ENCODE peak calls at places on chromosome 10, in eight cellular contexts. One of them, this sample, is unnamed.
A peak's percentile ranks its signal among the peaks of the same experiment; 100 is the strongest.

GRCh38 chr10:133608855-133609254 is 17.7 kb downstream of the FRG2B start:
- DNase-seq in aorta: no peak
- DNase-seq in GM23248: peak; percentile 59
- DNase-seq in testis: no peak
- DNase-seq in A549: peak; percentile 25
- DNase-seq in tibial artery: no peak
- DNase-seq in OCI-LY7: peak; percentile 53
- DNase-seq in neuronal stem cell: no peak
- DNase-seq in this sample: no peak

GRCh38 chr10:1356349-1356748 is 300.2 kb downstream of the WDR37 start:
- DNase-seq in testis: no peak
- DNase-seq in GM23248: no peak
- DNase-seq in tibial artery: no peak
- DNase-seq in neuronal stem cell: no peak
- DNase-seq in OCI-LY7: no peak
- DNase-seq in aorta: no peak
- DNase-seq in A549: no peak
- DNase-seq in this sample: no peak

GRCh38 chr10:124681626-124682552 is 62.3 kb downstream of the FAM53B start:
- DNase-seq in GM23248: no peak
- DNase-seq in tibial artery: no peak
- DNase-seq in A549: no peak
- DNase-seq in aorta: no peak
- DNase-seq in OCI-LY7: no peak
- DNase-seq in neuronal stem cell: no peak
- DNase-seq in testis: no peak
- DNase-seq in this sample: no peak

GRCh38 chr10:8174762-8175161 is 120.3 kb downstream of the GATA3 start:
- DNase-seq in OCI-LY7: no peak
- DNase-seq in A549: no peak
- DNase-seq in testis: no peak
- DNase-seq in tibial artery: no peak
- DNase-seq in aorta: no peak
- DNase-seq in GM23248: no peak
- DNase-seq in neuronal stem cell: no peak
- DNase-seq in this sample: no peak

GRCh38 chr10:112045885-112046284 is 137.7 kb downstream of the GPAM start:
- DNase-seq in aorta: no peak
- DNase-seq in testis: no peak
- DNase-seq in A549: no peak
- DNase-seq in OCI-LY7: no peak
- DNase-seq in neuronal stem cell: no peak
- DNase-seq in tibial artery: no peak
- DNase-seq in GM23248: no peak
- DNase-seq in this sample: no peak

GRCh38 chr10:75405201-75406143 is 3.9 kb upstream of the ZNF503 start:
- DNase-seq in OCI-LY7: no peak
- DNase-seq in GM23248: no peak
- DNase-seq in A549: no peak
- DNase-seq in neuronal stem cell: peak; percentile 30
- DNase-seq in testis: no peak
- DNase-seq in tibial artery: no peak
- DNase-seq in aorta: no peak
- DNase-seq in this sample: no peak

GRCh38 chr10:35124540-35124939 is 2.1 kb upstream of the CREM start:
- DNase-seq in GM23248: peak; percentile 32
- DNase-seq in tibial artery: no peak
- DNase-seq in neuronal stem cell: no peak
- DNase-seq in OCI-LY7: no peak
- DNase-seq in A549: no peak
- DNase-seq in aorta: no peak
- DNase-seq in testis: no peak
- DNase-seq in this sample: no peak

GRCh38 chr10:91987397-91988037 is 63.9 kb downstream of the BTAF1 start:
- DNase-seq in GM23248: no peak
- DNase-seq in A549: no peak
- DNase-seq in neuronal stem cell: no peak
- DNase-seq in tibial artery: no peak
- DNase-seq in aorta: no peak
- DNase-seq in OCI-LY7: no peak
- DNase-seq in testis: no peak
- DNase-seq in this sample: no peak

GRCh38 chr10:133052076-133052475 is 35.6 kb upstream of the ADGRA1 start:
- DNase-seq in testis: no peak
- DNase-seq in tibial artery: no peak
- DNase-seq in OCI-LY7: no peak
- DNase-seq in neuronal stem cell: no peak
- DNase-seq in A549: no peak
- DNase-seq in GM23248: no peak
- DNase-seq in aorta: no peak
- DNase-seq in this sample: no peak

GRCh38 chr10:75408911-75409885 is 7.6 kb upstream of the ZNF503 start:
- DNase-seq in OCI-LY7: peak; percentile 37
- DNase-seq in neuronal stem cell: no peak
- DNase-seq in GM23248: peak; percentile 74
- DNase-seq in tibial artery: peak; percentile 89
- DNase-seq in testis: peak; percentile 78
- DNase-seq in aorta: peak; percentile 89
- DNase-seq in A549: peak; percentile 62
- DNase-seq in this sample: no peak

GRCh38 chr10:37582237-37582636 is 275.2 kb downstream of the ZNF248 start:
- DNase-seq in tibial artery: no peak
- DNase-seq in neuronal stem cell: no peak
- DNase-seq in testis: no peak
- DNase-seq in OCI-LY7: no peak
- DNase-seq in A549: no peak
- DNase-seq in aorta: no peak
- DNase-seq in GM23248: no peak
- DNase-seq in this sample: no peak

GRCh38 chr10:116771101-116771705 is 28.8 kb upstream of the HSPA12A start:
- DNase-seq in A549: peak; percentile 68
- DNase-seq in OCI-LY7: no peak
- DNase-seq in GM23248: peak; percentile 99
- DNase-seq in tibial artery: peak; percentile 86
- DNase-seq in neuronal stem cell: no peak
- DNase-seq in aorta: peak; percentile 66
- DNase-seq in testis: peak; percentile 76
- DNase-seq in this sample: peak; percentile 76

GRCh38 chr10:63901916-63902315 is 380.7 kb downstream of the REEP3 start:
- DNase-seq in tibial artery: no peak
- DNase-seq in testis: no peak
- DNase-seq in A549: no peak
- DNase-seq in GM23248: peak; percentile 41
- DNase-seq in neuronal stem cell: no peak
- DNase-seq in aorta: no peak
- DNase-seq in OCI-LY7: no peak
- DNase-seq in this sample: no peak
- H3K27ac ChIP-seq in tibial artery: no peak overlapping the region
- H3K27ac ChIP-seq in testis: no peak overlapping the region
- H3K27ac ChIP-seq in A549: no peak overlapping the region
- H3K27ac ChIP-seq in GM23248: no peak overlapping the region
- H3K27ac ChIP-seq in neuronal stem cell: no peak overlapping the region
- H3K27ac ChIP-seq in aorta: no peak overlapping the region
- H3K27ac ChIP-seq in OCI-LY7: no peak overlapping the region
- H3K27ac ChIP-seq in this sample: no peak overlapping the region

GRCh38 chr10:9643782-9644181 is 1373.9 kb upstream of the CELF2 start:
- DNase-seq in aorta: no peak
- DNase-seq in tibial artery: no peak
- DNase-seq in testis: no peak
- DNase-seq in A549: no peak
- DNase-seq in GM23248: peak; percentile 4
- DNase-seq in OCI-LY7: no peak
- DNase-seq in neuronal stem cell: no peak
- DNase-seq in this sample: no peak
- H3K27ac ChIP-seq in aorta: no peak overlapping the region
- H3K27ac ChIP-seq in tibial artery: no peak overlapping the region
- H3K27ac ChIP-seq in testis: no peak overlapping the region
- H3K27ac ChIP-seq in A549: no peak overlapping the region
- H3K27ac ChIP-seq in GM23248: no peak overlapping the region
- H3K27ac ChIP-seq in OCI-LY7: no peak overlapping the region
- H3K27ac ChIP-seq in neuronal stem cell: no peak overlapping the region
- H3K27ac ChIP-seq in this sample: no peak overlapping the region

DNA sequence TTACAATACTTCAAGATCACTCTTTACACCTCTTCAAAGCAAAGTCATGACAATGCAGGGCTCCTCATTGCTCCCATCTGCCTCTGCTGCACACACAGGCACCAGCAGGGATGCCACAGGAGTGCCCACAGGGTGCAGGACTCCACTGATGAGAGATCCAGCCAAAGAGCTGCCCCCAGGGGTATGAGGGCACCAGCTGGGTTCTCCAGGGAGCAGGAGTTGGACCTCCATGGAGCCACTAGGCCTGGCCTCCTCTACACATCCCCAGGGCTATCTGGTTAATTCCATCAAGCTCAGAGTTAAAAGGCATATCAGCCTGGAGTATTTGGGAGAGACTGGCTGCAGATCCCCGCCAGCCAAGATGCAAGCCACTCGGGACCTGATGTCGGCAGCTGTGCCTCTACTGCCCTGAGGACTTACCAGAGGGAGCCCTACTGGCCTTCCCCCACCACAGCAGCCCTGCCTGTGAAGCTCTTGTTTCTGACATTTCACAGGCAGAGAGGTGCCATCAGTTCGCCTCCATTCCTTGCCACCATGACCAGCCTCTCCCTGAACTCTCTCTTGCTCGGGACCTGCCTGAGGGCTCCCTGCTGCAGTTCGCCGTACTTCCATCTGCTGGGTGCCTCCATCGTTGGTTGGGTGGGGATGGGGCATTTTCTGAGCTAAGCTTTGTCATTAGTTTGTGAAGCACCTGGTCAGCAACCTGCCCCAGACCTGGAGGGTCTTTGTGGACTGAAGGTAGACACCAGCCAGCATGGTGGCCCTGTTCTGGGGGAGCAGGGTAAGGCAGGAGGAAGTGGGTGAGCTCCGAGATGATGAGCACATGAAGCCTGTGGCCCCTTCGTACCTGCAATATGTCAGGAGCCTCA is 12.5 kb upstream of the TRIM8 start:
- DNase-seq in OCI-LY7: no peak
- DNase-seq in neuronal stem cell: no peak
- DNase-seq in aorta: peak; percentile 24
- DNase-seq in testis: no peak
- DNase-seq in A549: no peak
- DNase-seq in tibial artery: no peak
- DNase-seq in GM23248: no peak
- DNase-seq in this sample: no peak
- H3K27ac ChIP-seq in OCI-LY7: no peak overlapping the region
- H3K27ac ChIP-seq in neuronal stem cell: no peak overlapping the region
- H3K27ac ChIP-seq in aorta: peak overlapping the region; percentile 70
- H3K27ac ChIP-seq in testis: no peak overlapping the region
- H3K27ac ChIP-seq in A549: no peak overlapping the region
- H3K27ac ChIP-seq in tibial artery: peak overlapping the region; percentile 68
- H3K27ac ChIP-seq in GM23248: peak overlapping the region; percentile 92
- H3K27ac ChIP-seq in this sample: peak overlapping the region; percentile 73

DNA sequence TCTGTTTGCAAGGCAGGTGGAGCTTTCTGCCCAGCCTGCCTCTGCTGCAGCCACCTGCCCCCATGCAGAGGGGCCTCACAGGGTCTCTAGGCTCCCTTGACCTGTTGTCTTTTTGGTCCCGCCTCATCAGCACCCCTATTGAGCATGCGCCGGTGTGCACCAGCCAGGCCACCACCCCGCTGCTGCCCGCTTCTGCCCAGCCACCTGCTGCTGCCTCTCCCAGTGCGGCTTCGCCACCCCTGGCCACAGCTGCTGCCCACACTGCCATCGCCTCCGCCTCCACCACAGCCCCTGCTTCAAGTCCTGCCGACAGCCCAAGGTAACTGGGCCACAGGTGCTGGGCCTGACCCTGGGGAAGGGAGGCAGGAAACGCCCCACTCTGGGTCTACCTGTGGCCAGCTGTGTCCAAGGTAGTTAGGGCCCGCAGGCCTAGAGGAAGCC is 38.1 kb downstream of the LDB3 start:
- DNase-seq in neuronal stem cell: no peak
- DNase-seq in tibial artery: no peak
- DNase-seq in aorta: peak; percentile 33
- DNase-seq in A549: no peak
- DNase-seq in OCI-LY7: no peak
- DNase-seq in GM23248: no peak
- DNase-seq in testis: no peak
- DNase-seq in this sample: no peak
- H3K27ac ChIP-seq in neuronal stem cell: no peak overlapping the region
- H3K27ac ChIP-seq in tibial artery: peak overlapping the region; percentile 45
- H3K27ac ChIP-seq in aorta: no peak overlapping the region
- H3K27ac ChIP-seq in A549: no peak overlapping the region
- H3K27ac ChIP-seq in OCI-LY7: no peak overlapping the region
- H3K27ac ChIP-seq in GM23248: no peak overlapping the region
- H3K27ac ChIP-seq in testis: no peak overlapping the region
- H3K27ac ChIP-seq in this sample: no peak overlapping the region

GRCh38 chr10:63582686-63583085 is 61.5 kb downstream of the REEP3 start:
- DNase-seq in GM23248: no peak
- DNase-seq in aorta: no peak
- DNase-seq in testis: no peak
- DNase-seq in A549: no peak
- DNase-seq in OCI-LY7: no peak
- DNase-seq in tibial artery: no peak
- DNase-seq in neuronal stem cell: no peak
- DNase-seq in this sample: no peak
- H3K27ac ChIP-seq in GM23248: no peak overlapping the region
- H3K27ac ChIP-seq in aorta: no peak overlapping the region
- H3K27ac ChIP-seq in testis: no peak overlapping the region
- H3K27ac ChIP-seq in A549: no peak overlapping the region
- H3K27ac ChIP-seq in OCI-LY7: no peak overlapping the region
- H3K27ac ChIP-seq in tibial artery: peak overlapping the region; percentile 56
- H3K27ac ChIP-seq in neuronal stem cell: no peak overlapping the region
- H3K27ac ChIP-seq in this sample: no peak overlapping the region

GRCh38 chr10:60913657-60914056 is 30.3 kb downstream of the RHOBTB1 start:
- DNase-seq in aorta: no peak
- DNase-seq in testis: no peak
- DNase-seq in tibial artery: no peak
- DNase-seq in OCI-LY7: no peak
- DNase-seq in A549: no peak
- DNase-seq in GM23248: no peak
- DNase-seq in neuronal stem cell: no peak
- DNase-seq in this sample: no peak
- H3K27ac ChIP-seq in aorta: no peak overlapping the region
- H3K27ac ChIP-seq in testis: no peak overlapping the region
- H3K27ac ChIP-seq in tibial artery: peak overlapping the region; percentile 6
- H3K27ac ChIP-seq in OCI-LY7: no peak overlapping the region
- H3K27ac ChIP-seq in A549: no peak overlapping the region
- H3K27ac ChIP-seq in GM23248: peak overlapping the region; percentile 68
- H3K27ac ChIP-seq in neuronal stem cell: no peak overlapping the region
- H3K27ac ChIP-seq in this sample: peak overlapping the region; percentile 64

DNA sequence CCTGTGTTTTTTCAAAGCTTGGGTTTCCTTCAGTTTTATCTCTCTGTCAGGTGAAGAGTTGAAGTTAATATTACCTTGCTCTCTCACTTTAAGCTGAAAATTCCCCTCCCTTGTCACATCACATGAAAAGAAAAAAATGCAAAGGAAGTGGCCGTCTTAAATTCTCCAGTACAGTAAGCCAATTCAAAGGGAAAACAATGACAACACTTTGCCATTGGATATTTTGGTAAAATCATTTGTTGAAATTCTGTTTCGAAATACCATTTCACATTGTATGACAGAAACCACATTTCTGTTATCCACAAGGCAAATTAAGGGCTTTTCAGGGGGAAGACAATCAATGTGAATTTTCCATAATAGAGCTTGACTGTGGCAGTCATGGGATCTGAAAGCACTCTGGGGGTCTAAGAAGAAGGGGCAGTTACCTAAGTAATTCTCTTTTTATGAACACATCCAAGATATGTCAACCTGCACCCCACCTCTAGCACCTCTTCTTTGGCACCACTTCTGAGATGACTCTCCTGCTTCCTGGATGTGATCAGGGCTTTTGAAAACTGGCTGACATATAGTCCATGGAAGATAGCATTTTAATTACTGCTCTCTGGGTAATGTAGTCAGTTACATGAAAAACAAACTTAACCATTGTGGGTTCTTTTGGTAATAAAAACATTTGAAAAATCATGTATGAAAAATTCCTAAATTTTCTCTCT is 63.8 kb downstream of the ENTPD1 start:
- DNase-seq in aorta: no peak
- DNase-seq in OCI-LY7: no peak
- DNase-seq in testis: no peak
- DNase-seq in A549: no peak
- DNase-seq in neuronal stem cell: no peak
- DNase-seq in GM23248: no peak
- DNase-seq in tibial artery: no peak
- DNase-seq in this sample: no peak
- H3K27ac ChIP-seq in aorta: no peak overlapping the region
- H3K27ac ChIP-seq in OCI-LY7: no peak overlapping the region
- H3K27ac ChIP-seq in testis: no peak overlapping the region
- H3K27ac ChIP-seq in A549: no peak overlapping the region
- H3K27ac ChIP-seq in neuronal stem cell: no peak overlapping the region
- H3K27ac ChIP-seq in GM23248: no peak overlapping the region
- H3K27ac ChIP-seq in tibial artery: peak overlapping the region; percentile 17
- H3K27ac ChIP-seq in this sample: no peak overlapping the region

This sample was measured in coronary artery.